ENCODE peak calls at places on chromosomes 7 and 10, in five cellular contexts. Y is SK-N-SH, W is K562, J is GM12878, L is HepG2. R is an unnamed sample. For H3K27me3, the result is how much of the 10 kb centered on the place peaks cover.

GRCh38 chr10:48444266-48444665 is 137.8 kb downstream of the MAPK8 start:
- DNase-seq in Y (peak), W (no peak), J (no peak), L (peak), R (no peak)

GRCh38 chr10:127715782-127716378 is 21.1 kb upstream of the FOXI2 start:
- DNase-seq in Y (peak), W (no peak), J (no peak), L (peak), R (no peak)

GRCh38 chr10:46230615-46231014 is 56.2 kb upstream of the ANTXRL start:
- DNase-seq in Y (no peak), W (no peak), J (no peak), L (no peak), R (no peak)

GRCh38 chr7:39609462-39610149 is 13.8 kb upstream of the RALA start:
- DNase-seq in Y (peak), W (no peak), J (no peak), L (no peak), R (peak)

GRCh38 chr10:69492091-69492745 is 41.0 kb downstream of the TSPAN15 start:
- DNase-seq in Y (no peak), W (no peak), J (no peak), L (no peak), R (no peak)

GRCh38 chr10:536935-537334 is 152.5 kb downstream of the DIP2C start:
- DNase-seq in Y (no peak), W (no peak), J (no peak), L (no peak), R (no peak)

GRCh38 chr7:23106491-23106800 is 861 bp downstream of the KLHL7 start:
- DNase-seq in Y (peak), W (no peak), J (no peak), L (no peak), R (no peak)

GRCh38 chr10:13527864-13528137 is 1.0 kb downstream of the BEND7 start:
- DNase-seq in Y (no peak), W (no peak), J (no peak), L (no peak), R (no peak)

GRCh38 chr10:44419790-44420549 is 35.1 kb upstream of the CXCL12 start:
- DNase-seq in Y (no peak), W (no peak), J (no peak), L (no peak), R (no peak)

GRCh38 chr10:8225232-8225631 is 170.7 kb downstream of the GATA3 start:
- DNase-seq in Y (peak), W (no peak), J (no peak), L (no peak), R (no peak)

GRCh38 chr7:142168746-142169145 is 57.2 kb downstream of the MGAM2 start:
- DNase-seq in Y (no peak), W (no peak), J (no peak), L (no peak), R (no peak)

GRCh38 chr7:9127901-9128300 is 694.5 kb downstream of the NXPH1 start:
- DNase-seq in Y (no peak), W (no peak), J (no peak), L (no peak), R (no peak)

GRCh38 chr7:30308392-30308791 is 24.0 kb downstream of the ZNRF2 start:
- DNase-seq in Y (no peak), W (no peak), J (no peak), L (no peak), R (no peak)

GRCh38 chr7:79789584-79790345 is 336.3 kb upstream of the MAGI2 start:
- DNase-seq in Y (no peak), W (no peak), J (no peak), L (no peak), R (no peak)

GRCh38 chr10:99630439-99630838 is 10.2 kb upstream of the SLC25A28 start:
- DNase-seq in Y (peak), W (no peak), J (no peak), L (peak), R (no peak)

GRCh38 chr10:49080965-49081364 is 34.4 kb downstream of the VSTM4 start:
- DNase-seq in Y (no peak), W (no peak), J (no peak), L (no peak), R (no peak)

GRCh38 chr7:35254496-35255416 is 856 bp upstream of the TBX20 start:
- DNase-seq in Y (no peak), W (no peak), J (no peak), L (no peak), R (no peak)

GRCh38 chr7:35257251-35258124 is 3.6 kb upstream of the TBX20 start:
- DNase-seq in Y (no peak), W (no peak), J (no peak), L (no peak), R (no peak)

GRCh38 chr7:35255417-35255798 is 1.5 kb upstream of the TBX20 start:
- DNase-seq in Y (no peak), W (no peak), J (no peak), L (no peak), R (no peak)

GRCh38 chr7:35258125-35258890 is 4.4 kb upstream of the TBX20 start:
- DNase-seq in Y (no peak), W (no peak), J (no peak), L (no peak), R (no peak)

GRCh38 chr7:35255909-35256876 is 2.3 kb upstream of the TBX20 start:
- DNase-seq in Y (no peak), W (no peak), J (no peak), L (no peak), R (no peak)
- H3K27me3 ChIP-seq in Y (under half), W (half or more), J (under half), L (half or more), R (half or more)

DNA sequence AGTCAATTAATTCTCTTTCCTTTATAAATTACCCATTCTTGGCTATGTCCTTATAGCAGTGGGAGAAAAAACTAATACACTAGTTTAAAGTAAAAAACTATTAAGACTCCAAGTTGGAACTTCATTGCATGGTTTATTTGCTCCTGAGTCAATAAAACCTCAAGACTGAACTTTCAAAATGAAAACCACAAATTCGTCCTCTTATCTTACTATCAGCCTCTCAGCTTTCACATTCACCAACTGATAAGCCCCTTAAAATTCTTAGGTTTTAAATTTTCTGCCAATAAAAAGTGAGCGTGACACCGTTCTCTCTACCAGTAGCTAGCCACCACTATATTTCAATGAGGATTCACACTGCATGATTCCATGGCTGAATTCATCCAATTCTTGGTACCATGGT is 346.4 kb upstream of the NPSR1 start:
- DNase-seq in Y (no peak), W (no peak), J (no peak), L (no peak), R (no peak)
- TF ChIP-seq REST in Y (no peak), W (no peak), J (no peak), L (no peak), R (no peak)

GRCh38 chr7:5214236-5214635 is 24.2 kb downstream of the WIPI2 start:
- DNase-seq in Y (no peak), W (no peak), J (no peak), L (no peak), R (no peak)

GRCh38 chr7:5211730-5212482 is 21.9 kb downstream of the WIPI2 start:
- DNase-seq in Y (no peak), W (no peak), J (no peak), L (no peak), R (no peak)

GRCh38 chr7:5214641-5215040 is 24.6 kb downstream of the WIPI2 start:
- DNase-seq in Y (no peak), W (no peak), J (no peak), L (no peak), R (no peak)

GRCh38 chr7:5213286-5213645 is 23.2 kb downstream of the WIPI2 start:
- DNase-seq in Y (no peak), W (no peak), J (no peak), L (no peak), R (no peak)

DNA sequence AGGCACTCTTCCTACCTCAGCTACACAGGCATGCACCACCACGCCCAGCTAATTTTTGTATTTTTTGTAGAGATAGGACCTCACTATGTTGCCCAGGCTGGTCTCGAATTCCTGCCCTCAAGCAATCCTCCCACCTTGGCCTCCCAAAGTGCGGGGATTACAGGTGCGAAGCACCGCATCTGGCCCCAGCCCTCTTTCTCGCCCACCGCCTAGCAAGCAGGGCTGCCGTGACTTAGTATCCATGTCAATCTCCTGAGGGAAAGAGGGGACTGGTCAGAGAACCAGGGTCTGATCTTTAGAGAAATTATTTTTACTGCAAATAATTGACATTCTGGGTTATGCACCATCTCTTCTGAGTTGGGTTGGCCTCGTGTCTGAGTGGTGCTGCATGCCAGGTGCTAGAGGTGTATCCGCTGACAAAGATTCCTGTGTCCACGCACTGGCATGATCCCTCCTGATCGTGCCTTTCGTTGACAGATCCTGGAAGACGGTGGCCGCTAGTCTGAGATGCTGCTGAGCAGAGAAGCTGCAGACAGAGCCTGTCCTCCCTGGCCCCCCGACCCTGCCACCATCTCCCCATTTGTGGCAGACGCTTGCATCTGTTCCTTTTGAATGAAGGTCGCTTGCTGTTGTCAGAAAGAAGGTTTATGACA is 22.7 kb downstream of the WIPI2 start:
- DNase-seq in Y (no peak), W (no peak), J (no peak), L (no peak), R (no peak)
- TF ChIP-seq GABPA in Y (no peak), W (no peak), J (no peak), L (no peak), R (no peak)

DNA sequence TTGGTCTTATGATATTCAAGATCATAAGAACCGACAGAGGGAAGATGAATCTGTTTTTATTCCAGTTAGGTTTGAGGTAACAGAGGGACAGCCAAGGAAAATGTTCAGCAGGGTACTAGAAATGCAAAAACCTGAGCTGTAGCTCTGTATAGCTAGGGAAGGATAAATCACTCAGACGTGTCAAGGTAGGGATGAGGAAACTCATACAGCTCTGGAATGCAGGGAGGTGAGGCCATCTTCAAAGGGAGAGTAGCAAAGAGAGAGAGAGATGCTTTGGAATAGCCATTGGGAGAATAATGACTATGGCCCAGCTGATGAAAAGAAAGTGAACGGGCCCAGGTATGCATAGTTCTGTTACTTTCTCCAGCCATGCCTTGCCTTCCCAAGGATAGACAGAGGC is 77.8 kb downstream of the PAX2 start:
- DNase-seq in Y (no peak), W (no peak), J (no peak), L (no peak), R (no peak)
- H3K27me3 ChIP-seq in Y (under half), W (under half), J (under half), L (under half), R (under half)

DNA sequence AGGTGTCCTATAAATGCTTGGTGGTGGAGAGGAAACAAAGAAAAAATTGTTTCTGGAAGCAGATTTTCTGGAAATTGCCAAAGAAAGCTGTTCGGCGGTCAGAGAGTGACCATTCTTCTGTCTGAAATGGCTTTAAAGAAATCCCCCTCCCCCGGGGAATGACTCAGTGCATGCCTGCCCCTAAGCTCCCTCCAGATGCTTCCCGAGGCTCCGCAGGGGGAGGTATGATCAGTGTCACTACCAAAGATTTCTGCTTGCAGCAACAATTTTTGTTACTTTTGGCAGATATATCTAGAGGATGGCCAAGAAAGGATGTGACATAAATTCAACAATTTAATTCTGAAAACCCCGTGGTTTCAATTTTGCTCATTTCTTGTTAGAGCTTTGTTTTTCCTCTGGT is 163.9 kb downstream of the JCAD start:
- DNase-seq in Y (peak), W (no peak), J (no peak), L (no peak), R (no peak)
- TF ChIP-seq REST in Y (peak), W (no peak), J (no peak), L (no peak), R (no peak)

DNA sequence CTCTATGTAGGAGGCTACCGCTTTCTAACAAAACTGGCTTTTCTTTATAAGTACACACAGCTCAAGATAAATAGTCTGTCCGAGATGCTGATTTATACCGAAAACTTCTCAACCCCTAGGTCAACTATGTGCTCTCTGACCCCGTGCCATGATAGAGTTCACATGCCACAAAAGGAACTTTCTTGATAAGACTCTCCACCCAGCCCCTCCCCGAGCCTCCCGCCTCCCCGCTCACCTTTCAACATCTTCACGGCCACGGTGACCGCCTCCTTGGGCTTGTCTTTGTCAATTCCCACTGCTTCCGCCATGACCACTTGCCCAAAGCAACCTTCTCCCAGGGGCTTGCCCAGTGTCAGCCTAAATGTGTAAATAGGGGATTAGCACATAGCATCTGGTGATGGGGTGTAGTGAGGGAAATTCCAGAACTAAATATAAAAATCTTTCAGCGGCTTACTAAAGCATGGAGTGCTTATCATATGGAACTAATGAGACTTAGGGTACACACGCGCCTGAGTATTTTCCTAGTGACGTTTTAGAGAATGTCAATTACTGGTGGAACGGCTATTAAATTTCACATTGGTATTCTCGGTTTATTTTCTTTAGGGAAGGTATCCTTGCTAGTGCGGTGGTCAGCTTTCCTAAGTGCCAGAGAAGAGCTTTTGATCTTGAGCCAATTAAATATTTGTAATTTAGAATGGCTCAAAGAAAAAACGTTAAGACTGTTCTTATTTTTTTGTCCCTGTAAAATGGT is 97.5 kb downstream of the FGFR2 start:
- DNase-seq in Y (no peak), W (no peak), J (no peak), L (no peak), R (no peak)
- TF ChIP-seq GABPA in Y (no peak), W (no peak), J (no peak), L (no peak), R (no peak)

R was measured in HL-60.